ENCODE peak calls at places on chromosome 1, in eight cellular contexts. P is fibroblast of lung; S is activated CD4-positive, CD25-positive, alpha-beta regulatory T cell treated with anti-CD3 and anti-CD28 coated beads, Interleukin-2, amount 50 U/mL, for 72 hours; Y is head of caudate nucleus; G is choroid plexus epithelial cell; D is iris pigment epithelial cell; Z is hypothalamus; U is AG20443. E is an unnamed sample.

GRCh38 chr1:28172690-28173150 is 3.8 kb downstream of the PTAFR start:
- DNase-seq in Y (no peak), D (no peak), S (no peak), Z (no peak), G (no peak), P (peak), U (no peak), E (peak)

GRCh38 chr1:180548686-180549326 is 10.0 kb upstream of the OVAAL start:
- DNase-seq in Y (no peak), Z (no peak), G (no peak), P (no peak), U (no peak), S (no peak), D (no peak), E (no peak)

GRCh38 chr1:996851-997727 is 2.8 kb downstream of the HES4 start:
- DNase-seq in Y (no peak), P (no peak), S (no peak), G (no peak), Z (no peak), U (no peak), D (no peak), E (no peak)

GRCh38 chr1:21633141-21633755 is 35.9 kb downstream of the RAP1GAP start:
- DNase-seq in G (no peak), P (no peak), D (no peak), Y (no peak), S (no peak), U (no peak), Z (no peak), E (no peak)

GRCh38 chr1:150151291-150152181 is 1.8 kb downstream of the PLEKHO1 start:
- DNase-seq in U (no peak), Z (no peak), G (no peak), Y (no peak), D (no peak), P (no peak), S (peak), E (no peak)

GRCh38 chr1:198047913-198048312 is 108.9 kb upstream of the NEK7 start:
- DNase-seq in U (no peak), P (no peak), G (no peak), D (no peak), Y (no peak), S (no peak), Z (no peak), E (no peak)

GRCh38 chr1:186782791-186783190 is 46.0 kb upstream of the PLA2G4A start:
- DNase-seq in P (no peak), G (peak), U (no peak), S (no peak), Y (no peak), D (peak), Z (no peak), E (no peak)

GRCh38 chr1:160924791-160925651 is 29.6 kb downstream of the ITLN2 start:
- DNase-seq in D (no peak), S (no peak), G (no peak), U (no peak), Y (no peak), P (no peak), Z (no peak), E (no peak)

GRCh38 chr1:67766117-67766978 is 66.9 kb downstream of the GNG12 start:
- DNase-seq in P (peak), Y (peak), Z (peak), G (peak), U (peak), D (peak), S (peak), E (peak)

GRCh38 chr1:162696286-162696862 is 64.1 kb downstream of the DDR2 start:
- DNase-seq in G (peak), D (peak), P (peak), S (no peak), Y (no peak), U (peak), Z (peak), E (peak)

GRCh38 chr1:223243441-223244050 is 100.5 kb upstream of the TLR5 start:
- DNase-seq in Y (no peak), G (no peak), P (no peak), S (no peak), Z (no peak), D (no peak), U (no peak), E (no peak)

GRCh38 chr1:206723500-206724472 is 39.1 kb downstream of the MAPKAPK2 start:
- DNase-seq in G (peak), U (peak), S (no peak), P (peak), Z (no peak), D (peak), Y (no peak), E (no peak)

GRCh38 chr1:242147096-242147976 is 148.4 kb upstream of the MAP1LC3C start:
- DNase-seq in D (peak), S (no peak), P (peak), U (no peak), Z (no peak), Y (no peak), G (peak), E (no peak)

GRCh38 chr1:228401782-228402637 is 4.6 kb downstream of the TRIM11 start:
- DNase-seq in P (no peak), S (no peak), Y (no peak), G (no peak), D (no peak), U (no peak), Z (no peak), E (no peak)

GRCh38 chr1:115258302-115258866 is 79.7 kb downstream of the NGF start:
- DNase-seq in D (peak), U (peak), G (peak), Z (no peak), Y (no peak), S (no peak), P (peak), E (no peak)

GRCh38 chr1:240582953-240583352 is 29.0 kb downstream of the GREM2 start:
- DNase-seq in Y (no peak), Z (no peak), S (no peak), U (no peak), P (no peak), D (no peak), G (peak), E (no peak)

GRCh38 chr1:211751438-211751837 is 76.0 kb upstream of the NEK2 start:
- DNase-seq in D (no peak), S (no peak), P (no peak), U (no peak), G (no peak), Z (no peak), Y (no peak), E (no peak)

GRCh38 chr1:179781962-179782361 is 38.9 kb downstream of the FAM163A start:
- DNase-seq in Z (no peak), U (peak), Y (no peak), S (no peak), G (no peak), D (peak), P (peak), E (no peak)

GRCh38 chr1:50426702-50427085 is 3.5 kb upstream of the DMRTA2 start:
- DNase-seq in P (no peak), D (no peak), G (no peak), S (no peak), Y (no peak), U (no peak), Z (no peak), E (no peak)

E was measured in hippocampal formation.